ENCODE peak calls at places on chromosomes 3 and 15, in four cellular contexts. One of them, this sample, is unnamed.

GRCh38 chr15:25331860-25332259 is 107.0 kb downstream of the UBE3A start:
- DNase-seq in activated T-helper 1 cell treated with anti-CD3 and anti-CD28 coated beads, Interleukin-2, amount 50 U/mL, for 16 hours: no peak
- DNase-seq in substantia nigra: no peak
- DNase-seq in activated CD8-positive, alpha-beta T cell treated with anti-CD3 and anti-CD28 coated beads for 36 hours: no peak
- DNase-seq in this sample: no peak

GRCh38 chr15:65337436-65338070 is 33.1 kb downstream of the RNU5B-1 start:
- DNase-seq in activated T-helper 1 cell treated with anti-CD3 and anti-CD28 coated beads, Interleukin-2, amount 50 U/mL, for 16 hours: no peak
- DNase-seq in substantia nigra: no peak
- DNase-seq in activated CD8-positive, alpha-beta T cell treated with anti-CD3 and anti-CD28 coated beads for 36 hours: no peak
- DNase-seq in this sample: no peak

GRCh38 chr3:65439641-65440040 is 599.1 kb downstream of the MAGI1 start:
- DNase-seq in activated T-helper 1 cell treated with anti-CD3 and anti-CD28 coated beads, Interleukin-2, amount 50 U/mL, for 16 hours: no peak
- DNase-seq in substantia nigra: peak
- DNase-seq in activated CD8-positive, alpha-beta T cell treated with anti-CD3 and anti-CD28 coated beads for 36 hours: peak
- DNase-seq in this sample: no peak

GRCh38 chr3:139295040-139295439 is 48.8 kb upstream of the MRPS22 start:
- DNase-seq in activated T-helper 1 cell treated with anti-CD3 and anti-CD28 coated beads, Interleukin-2, amount 50 U/mL, for 16 hours: no peak
- DNase-seq in substantia nigra: no peak
- DNase-seq in activated CD8-positive, alpha-beta T cell treated with anti-CD3 and anti-CD28 coated beads for 36 hours: no peak
- DNase-seq in this sample: no peak

GRCh38 chr3:50264389-50264963 is 4.5 kb upstream of the SEMA3B start:
- DNase-seq in activated T-helper 1 cell treated with anti-CD3 and anti-CD28 coated beads, Interleukin-2, amount 50 U/mL, for 16 hours: no peak
- DNase-seq in substantia nigra: peak
- DNase-seq in activated CD8-positive, alpha-beta T cell treated with anti-CD3 and anti-CD28 coated beads for 36 hours: no peak
- DNase-seq in this sample: no peak

GRCh38 chr3:52150357-52150756 is 3.9 kb downstream of the POC1A start:
- DNase-seq in activated T-helper 1 cell treated with anti-CD3 and anti-CD28 coated beads, Interleukin-2, amount 50 U/mL, for 16 hours: no peak
- DNase-seq in substantia nigra: no peak
- DNase-seq in activated CD8-positive, alpha-beta T cell treated with anti-CD3 and anti-CD28 coated beads for 36 hours: no peak
- DNase-seq in this sample: no peak

GRCh38 chr3:98784666-98785600 is 21.8 kb downstream of the ST3GAL6 start:
- DNase-seq in activated T-helper 1 cell treated with anti-CD3 and anti-CD28 coated beads, Interleukin-2, amount 50 U/mL, for 16 hours: no peak
- DNase-seq in substantia nigra: no peak
- DNase-seq in activated CD8-positive, alpha-beta T cell treated with anti-CD3 and anti-CD28 coated beads for 36 hours: no peak
- DNase-seq in this sample: no peak

GRCh38 chr3:67386446-67386845 is 268.0 kb downstream of the SUCLG2 start:
- DNase-seq in activated T-helper 1 cell treated with anti-CD3 and anti-CD28 coated beads, Interleukin-2, amount 50 U/mL, for 16 hours: no peak
- DNase-seq in substantia nigra: no peak
- DNase-seq in activated CD8-positive, alpha-beta T cell treated with anti-CD3 and anti-CD28 coated beads for 36 hours: peak
- DNase-seq in this sample: no peak

GRCh38 chr3:119294402-119294888 is 262 bp downstream of the ARHGAP31 start:
- DNase-seq in activated T-helper 1 cell treated with anti-CD3 and anti-CD28 coated beads, Interleukin-2, amount 50 U/mL, for 16 hours: peak
- DNase-seq in substantia nigra: peak
- DNase-seq in activated CD8-positive, alpha-beta T cell treated with anti-CD3 and anti-CD28 coated beads for 36 hours: peak
- DNase-seq in this sample: no peak

GRCh38 chr15:74167891-74168331 is 5.6 kb upstream of the ISLR start:
- DNase-seq in activated T-helper 1 cell treated with anti-CD3 and anti-CD28 coated beads, Interleukin-2, amount 50 U/mL, for 16 hours: no peak
- DNase-seq in substantia nigra: no peak
- DNase-seq in activated CD8-positive, alpha-beta T cell treated with anti-CD3 and anti-CD28 coated beads for 36 hours: no peak
- DNase-seq in this sample: no peak

GRCh38 chr3:152524198-152525140 is 255.7 kb downstream of the MBNL1 start:
- DNase-seq in activated T-helper 1 cell treated with anti-CD3 and anti-CD28 coated beads, Interleukin-2, amount 50 U/mL, for 16 hours: no peak
- DNase-seq in substantia nigra: peak
- DNase-seq in activated CD8-positive, alpha-beta T cell treated with anti-CD3 and anti-CD28 coated beads for 36 hours: peak
- DNase-seq in this sample: peak

GRCh38 chr3:39279745-39280517 is at the start of gene CX3CR1:
- DNase-seq in activated T-helper 1 cell treated with anti-CD3 and anti-CD28 coated beads, Interleukin-2, amount 50 U/mL, for 16 hours: no peak
- DNase-seq in substantia nigra: no peak
- DNase-seq in activated CD8-positive, alpha-beta T cell treated with anti-CD3 and anti-CD28 coated beads for 36 hours: no peak
- DNase-seq in this sample: no peak

GRCh38 chr3:108132727-108133373 is 42.0 kb upstream of the CD47 start:
- DNase-seq in activated T-helper 1 cell treated with anti-CD3 and anti-CD28 coated beads, Interleukin-2, amount 50 U/mL, for 16 hours: no peak
- DNase-seq in substantia nigra: no peak
- DNase-seq in activated CD8-positive, alpha-beta T cell treated with anti-CD3 and anti-CD28 coated beads for 36 hours: no peak
- DNase-seq in this sample: no peak

GRCh38 chr3:141825216-141826011 is 51.0 kb upstream of the ATP1B3 start:
- DNase-seq in activated T-helper 1 cell treated with anti-CD3 and anti-CD28 coated beads, Interleukin-2, amount 50 U/mL, for 16 hours: no peak
- DNase-seq in substantia nigra: no peak
- DNase-seq in activated CD8-positive, alpha-beta T cell treated with anti-CD3 and anti-CD28 coated beads for 36 hours: no peak
- DNase-seq in this sample: no peak

GRCh38 chr3:169613053-169613803 is 50.3 kb downstream of the MECOM start:
- DNase-seq in activated T-helper 1 cell treated with anti-CD3 and anti-CD28 coated beads, Interleukin-2, amount 50 U/mL, for 16 hours: no peak
- DNase-seq in substantia nigra: no peak
- DNase-seq in activated CD8-positive, alpha-beta T cell treated with anti-CD3 and anti-CD28 coated beads for 36 hours: no peak
- DNase-seq in this sample: no peak

GRCh38 chr15:48472756-48473155 is 141.5 kb downstream of the DUT start:
- DNase-seq in activated T-helper 1 cell treated with anti-CD3 and anti-CD28 coated beads, Interleukin-2, amount 50 U/mL, for 16 hours: no peak
- DNase-seq in substantia nigra: no peak
- DNase-seq in activated CD8-positive, alpha-beta T cell treated with anti-CD3 and anti-CD28 coated beads for 36 hours: no peak
- DNase-seq in this sample: no peak

GRCh38 chr15:79311901-79312553 is 1.1 kb downstream of the TMED3 start:
- DNase-seq in activated T-helper 1 cell treated with anti-CD3 and anti-CD28 coated beads, Interleukin-2, amount 50 U/mL, for 16 hours: no peak
- DNase-seq in substantia nigra: no peak
- DNase-seq in activated CD8-positive, alpha-beta T cell treated with anti-CD3 and anti-CD28 coated beads for 36 hours: peak
- DNase-seq in this sample: no peak

GRCh38 chr15:69080203-69080957 is 65.9 kb downstream of the NOX5 start:
- DNase-seq in activated T-helper 1 cell treated with anti-CD3 and anti-CD28 coated beads, Interleukin-2, amount 50 U/mL, for 16 hours: no peak
- DNase-seq in substantia nigra: no peak
- DNase-seq in activated CD8-positive, alpha-beta T cell treated with anti-CD3 and anti-CD28 coated beads for 36 hours: no peak
- DNase-seq in this sample: no peak

GRCh38 chr3:153456831-153457545 is 295.0 kb downstream of the RAP2B start:
- DNase-seq in activated T-helper 1 cell treated with anti-CD3 and anti-CD28 coated beads, Interleukin-2, amount 50 U/mL, for 16 hours: no peak
- DNase-seq in substantia nigra: no peak
- DNase-seq in activated CD8-positive, alpha-beta T cell treated with anti-CD3 and anti-CD28 coated beads for 36 hours: no peak
- DNase-seq in this sample: no peak

GRCh38 chr3:195566797-195567196 is 16.9 kb downstream of the APOD start:
- DNase-seq in activated T-helper 1 cell treated with anti-CD3 and anti-CD28 coated beads, Interleukin-2, amount 50 U/mL, for 16 hours: no peak
- DNase-seq in substantia nigra: no peak
- DNase-seq in activated CD8-positive, alpha-beta T cell treated with anti-CD3 and anti-CD28 coated beads for 36 hours: no peak
- DNase-seq in this sample: no peak

GRCh38 chr15:70974004-70974832 is 81.6 kb downstream of the LRRC49 start:
- DNase-seq in activated T-helper 1 cell treated with anti-CD3 and anti-CD28 coated beads, Interleukin-2, amount 50 U/mL, for 16 hours: no peak
- DNase-seq in substantia nigra: no peak
- DNase-seq in activated CD8-positive, alpha-beta T cell treated with anti-CD3 and anti-CD28 coated beads for 36 hours: no peak
- DNase-seq in this sample: no peak

GRCh38 chr3:194941360-194941955 is 255.8 kb downstream of the FAM43A start:
- DNase-seq in activated T-helper 1 cell treated with anti-CD3 and anti-CD28 coated beads, Interleukin-2, amount 50 U/mL, for 16 hours: no peak
- DNase-seq in substantia nigra: no peak
- DNase-seq in activated CD8-positive, alpha-beta T cell treated with anti-CD3 and anti-CD28 coated beads for 36 hours: no peak
- DNase-seq in this sample: no peak

GRCh38 chr3:197309528-197310361 is 11.3 kb upstream of the DLG1 start:
- DNase-seq in activated T-helper 1 cell treated with anti-CD3 and anti-CD28 coated beads, Interleukin-2, amount 50 U/mL, for 16 hours: no peak
- DNase-seq in substantia nigra: no peak
- DNase-seq in activated CD8-positive, alpha-beta T cell treated with anti-CD3 and anti-CD28 coated beads for 36 hours: peak
- DNase-seq in this sample: no peak